ENCODE peak calls at places on chromosomes 7 and 10, in nine cellular contexts. One of them, this sample, is unnamed.
A peak's percentile ranks its signal among the peaks of the same experiment; 100 is the strongest.

GRCh38 chr10:28878236-28878970 is 201.1 kb downstream of the BAMBI start:
- DNase-seq in body of pancreas: peak; percentile 11
- DNase-seq in lower leg skin: no peak
- DNase-seq in Calu3: no peak
- DNase-seq in left ventricle myocardium inferior: no peak
- DNase-seq in neural crest cell: no peak
- DNase-seq in foreskin fibroblast: no peak
- DNase-seq in H9: no peak
- DNase-seq in spleen: no peak
- DNase-seq in this sample: no peak

GRCh38 chr7:117171106-117171505 is 151.8 kb downstream of the WNT2 start:
- DNase-seq in body of pancreas: no peak
- DNase-seq in lower leg skin: no peak
- DNase-seq in Calu3: no peak
- DNase-seq in left ventricle myocardium inferior: no peak
- DNase-seq in neural crest cell: no peak
- DNase-seq in foreskin fibroblast: no peak
- DNase-seq in H9: peak; percentile 36
- DNase-seq in spleen: no peak
- DNase-seq in this sample: no peak

GRCh38 chr10:130194194-130194990 is 58.2 kb downstream of the GLRX3 start:
- DNase-seq in body of pancreas: no peak
- DNase-seq in lower leg skin: no peak
- DNase-seq in Calu3: no peak
- DNase-seq in left ventricle myocardium inferior: no peak
- DNase-seq in neural crest cell: no peak
- DNase-seq in foreskin fibroblast: no peak
- DNase-seq in H9: no peak
- DNase-seq in spleen: peak; percentile 68
- DNase-seq in this sample: no peak

GRCh38 chr10:82164333-82164732 is 289.3 kb downstream of the NRG3 start:
- DNase-seq in body of pancreas: no peak
- DNase-seq in lower leg skin: no peak
- DNase-seq in Calu3: peak; percentile 47
- DNase-seq in left ventricle myocardium inferior: no peak
- DNase-seq in neural crest cell: no peak
- DNase-seq in foreskin fibroblast: no peak
- DNase-seq in H9: no peak
- DNase-seq in spleen: no peak
- DNase-seq in this sample: no peak

GRCh38 chr7:87151701-87152111 is 547 bp upstream of the DMTF1 start:
- DNase-seq in body of pancreas: no peak
- DNase-seq in lower leg skin: no peak
- DNase-seq in Calu3: no peak
- DNase-seq in left ventricle myocardium inferior: no peak
- DNase-seq in neural crest cell: no peak
- DNase-seq in foreskin fibroblast: no peak
- DNase-seq in H9: no peak
- DNase-seq in spleen: no peak
- DNase-seq in this sample: no peak

GRCh38 chr10:73060738-73061635 is 35.7 kb downstream of the P4HA1 start:
- DNase-seq in body of pancreas: no peak
- DNase-seq in lower leg skin: no peak
- DNase-seq in Calu3: no peak
- DNase-seq in left ventricle myocardium inferior: no peak
- DNase-seq in neural crest cell: no peak
- DNase-seq in foreskin fibroblast: peak; percentile 41
- DNase-seq in H9: no peak
- DNase-seq in spleen: no peak
- DNase-seq in this sample: no peak

GRCh38 chr7:18102576-18102975 is 74.9 kb upstream of the PRPS1L1 start:
- DNase-seq in body of pancreas: no peak
- DNase-seq in lower leg skin: no peak
- DNase-seq in Calu3: no peak
- DNase-seq in left ventricle myocardium inferior: no peak
- DNase-seq in neural crest cell: no peak
- DNase-seq in foreskin fibroblast: no peak
- DNase-seq in H9: no peak
- DNase-seq in spleen: no peak
- DNase-seq in this sample: no peak

GRCh38 chr10:96587255-96588059 is 645 bp upstream of the TM9SF3 start:
- DNase-seq in body of pancreas: peak; percentile 73
- DNase-seq in lower leg skin: peak; percentile 49
- DNase-seq in Calu3: no peak
- DNase-seq in left ventricle myocardium inferior: no peak
- DNase-seq in neural crest cell: no peak
- DNase-seq in foreskin fibroblast: peak; percentile 87
- DNase-seq in H9: no peak
- DNase-seq in spleen: no peak
- DNase-seq in this sample: no peak

GRCh38 chr10:8365935-8366911 is 311.7 kb downstream of the GATA3 start:
- DNase-seq in body of pancreas: no peak
- DNase-seq in lower leg skin: no peak
- DNase-seq in Calu3: peak; percentile 89
- DNase-seq in left ventricle myocardium inferior: no peak
- DNase-seq in neural crest cell: no peak
- DNase-seq in foreskin fibroblast: no peak
- DNase-seq in H9: no peak
- DNase-seq in spleen: no peak
- DNase-seq in this sample: no peak

GRCh38 chr7:19397917-19398316 is 252.7 kb upstream of the FERD3L start:
- DNase-seq in body of pancreas: no peak
- DNase-seq in lower leg skin: no peak
- DNase-seq in Calu3: no peak
- DNase-seq in left ventricle myocardium inferior: no peak
- DNase-seq in neural crest cell: no peak
- DNase-seq in foreskin fibroblast: peak; percentile 42
- DNase-seq in H9: no peak
- DNase-seq in spleen: no peak
- DNase-seq in this sample: no peak

GRCh38 chr10:62850646-62851045 is 34.5 kb upstream of the EGR2 start:
- DNase-seq in body of pancreas: no peak
- DNase-seq in lower leg skin: no peak
- DNase-seq in Calu3: no peak
- DNase-seq in left ventricle myocardium inferior: no peak
- DNase-seq in neural crest cell: no peak
- DNase-seq in foreskin fibroblast: no peak
- DNase-seq in H9: no peak
- DNase-seq in spleen: no peak
- DNase-seq in this sample: no peak

GRCh38 chr10:62852961-62853702 is 37.0 kb upstream of the EGR2 start:
- DNase-seq in body of pancreas: no peak
- DNase-seq in lower leg skin: no peak
- DNase-seq in Calu3: no peak
- DNase-seq in left ventricle myocardium inferior: no peak
- DNase-seq in neural crest cell: no peak
- DNase-seq in foreskin fibroblast: no peak
- DNase-seq in H9: no peak
- DNase-seq in spleen: no peak
- DNase-seq in this sample: no peak

GRCh38 chr10:62853710-62854109 is 37.5 kb upstream of the EGR2 start:
- DNase-seq in body of pancreas: no peak
- DNase-seq in lower leg skin: no peak
- DNase-seq in Calu3: no peak
- DNase-seq in left ventricle myocardium inferior: no peak
- DNase-seq in neural crest cell: no peak
- DNase-seq in foreskin fibroblast: no peak
- DNase-seq in H9: no peak
- DNase-seq in spleen: no peak
- DNase-seq in this sample: no peak

GRCh38 chr10:62847433-62847832 is 31.3 kb upstream of the EGR2 start:
- DNase-seq in body of pancreas: no peak
- DNase-seq in lower leg skin: no peak
- DNase-seq in Calu3: no peak
- DNase-seq in left ventricle myocardium inferior: no peak
- DNase-seq in neural crest cell: no peak
- DNase-seq in foreskin fibroblast: no peak
- DNase-seq in H9: no peak
- DNase-seq in spleen: no peak
- DNase-seq in this sample: no peak

GRCh38 chr10:62851449-62851848 is 35.3 kb upstream of the EGR2 start:
- DNase-seq in body of pancreas: no peak
- DNase-seq in lower leg skin: no peak
- DNase-seq in Calu3: no peak
- DNase-seq in left ventricle myocardium inferior: no peak
- DNase-seq in neural crest cell: no peak
- DNase-seq in foreskin fibroblast: peak; percentile 9
- DNase-seq in H9: peak; percentile 52
- DNase-seq in spleen: no peak
- DNase-seq in this sample: no peak
- TF ChIP-seq CTCF in body of pancreas: no peak
- TF ChIP-seq CTCF in lower leg skin: no peak
- TF ChIP-seq CTCF in Calu3: no peak
- TF ChIP-seq CTCF in left ventricle myocardium inferior: peak; percentile 22
- TF ChIP-seq CTCF in neural crest cell: peak; percentile 46
- TF ChIP-seq CTCF in foreskin fibroblast: peak; percentile 17
- TF ChIP-seq CTCF in H9: peak; percentile 75
- TF ChIP-seq CTCF in spleen: no peak
- TF ChIP-seq CTCF in this sample: no peak

GRCh38 chr10:80985105-80985504 is 447.4 kb downstream of the SH2D4B start:
- DNase-seq in body of pancreas: no peak
- DNase-seq in lower leg skin: no peak
- DNase-seq in Calu3: no peak
- DNase-seq in left ventricle myocardium inferior: no peak
- DNase-seq in neural crest cell: no peak
- DNase-seq in foreskin fibroblast: no peak
- DNase-seq in H9: no peak
- DNase-seq in spleen: no peak
- DNase-seq in this sample: no peak
- TF ChIP-seq CTCF in body of pancreas: no peak
- TF ChIP-seq CTCF in lower leg skin: no peak
- TF ChIP-seq CTCF in Calu3: no peak
- TF ChIP-seq CTCF in left ventricle myocardium inferior: no peak
- TF ChIP-seq CTCF in neural crest cell: no peak
- TF ChIP-seq CTCF in foreskin fibroblast: no peak
- TF ChIP-seq CTCF in H9: no peak
- TF ChIP-seq CTCF in spleen: no peak
- TF ChIP-seq CTCF in this sample: no peak

GRCh38 chr7:151342102-151342646 is 562 bp downstream of the NUB1 start:
- DNase-seq in body of pancreas: no peak
- DNase-seq in lower leg skin: no peak
- DNase-seq in Calu3: no peak
- DNase-seq in left ventricle myocardium inferior: no peak
- DNase-seq in neural crest cell: no peak
- DNase-seq in foreskin fibroblast: no peak
- DNase-seq in H9: no peak
- DNase-seq in spleen: no peak
- DNase-seq in this sample: no peak

GRCh38 chr7:151342811-151343210 is 1.2 kb downstream of the NUB1 start:
- DNase-seq in body of pancreas: no peak
- DNase-seq in lower leg skin: no peak
- DNase-seq in Calu3: peak; percentile 7
- DNase-seq in left ventricle myocardium inferior: no peak
- DNase-seq in neural crest cell: no peak
- DNase-seq in foreskin fibroblast: no peak
- DNase-seq in H9: no peak
- DNase-seq in spleen: no peak
- DNase-seq in this sample: no peak

GRCh38 chr7:151339651-151340377 is 1.8 kb upstream of the NUB1 start:
- DNase-seq in body of pancreas: no peak
- DNase-seq in lower leg skin: no peak
- DNase-seq in Calu3: no peak
- DNase-seq in left ventricle myocardium inferior: no peak
- DNase-seq in neural crest cell: no peak
- DNase-seq in foreskin fibroblast: no peak
- DNase-seq in H9: no peak
- DNase-seq in spleen: no peak
- DNase-seq in this sample: no peak

GRCh38 chr7:151340794-151341356 is 737 bp upstream of the NUB1 start:
- DNase-seq in body of pancreas: no peak
- DNase-seq in lower leg skin: no peak
- DNase-seq in Calu3: no peak
- DNase-seq in left ventricle myocardium inferior: no peak
- DNase-seq in neural crest cell: no peak
- DNase-seq in foreskin fibroblast: no peak
- DNase-seq in H9: no peak
- DNase-seq in spleen: no peak
- DNase-seq in this sample: no peak

GRCh38 chr7:151341357-151342101 is at the start of gene NUB1:
- DNase-seq in body of pancreas: peak; percentile 95
- DNase-seq in lower leg skin: peak; percentile 86
- DNase-seq in Calu3: peak; percentile 95
- DNase-seq in left ventricle myocardium inferior: peak; percentile 92
- DNase-seq in neural crest cell: peak; percentile 99
- DNase-seq in foreskin fibroblast: peak; percentile 93
- DNase-seq in H9: peak; percentile 91
- DNase-seq in spleen: peak; percentile 99
- DNase-seq in this sample: peak; percentile 69
- TF ChIP-seq CTCF in body of pancreas: no peak
- TF ChIP-seq CTCF in lower leg skin: no peak
- TF ChIP-seq CTCF in Calu3: no peak
- TF ChIP-seq CTCF in left ventricle myocardium inferior: no peak
- TF ChIP-seq CTCF in neural crest cell: no peak
- TF ChIP-seq CTCF in foreskin fibroblast: no peak
- TF ChIP-seq CTCF in H9: no peak
- TF ChIP-seq CTCF in spleen: no peak
- TF ChIP-seq CTCF in this sample: no peak

DNA sequence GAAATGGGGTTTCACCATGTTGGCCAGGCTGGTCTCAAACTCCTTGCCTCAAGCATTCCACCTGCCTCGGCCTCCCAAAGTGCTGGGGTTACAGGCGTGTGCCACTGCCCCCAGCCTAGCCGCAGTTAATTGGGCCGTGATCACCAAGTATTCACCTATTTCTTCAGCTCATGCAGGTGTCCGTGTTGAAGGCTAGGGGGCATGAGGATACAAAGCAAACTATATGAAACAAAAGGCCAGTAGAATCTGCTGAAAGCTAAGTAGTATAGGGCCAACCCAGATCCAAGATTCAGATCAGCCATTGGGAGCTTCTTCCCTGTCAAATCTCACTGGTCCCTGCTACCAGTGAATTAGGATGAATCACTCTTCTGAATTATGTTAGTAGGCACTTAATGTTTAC is 73.4 kb downstream of the LRRC4 start:
- DNase-seq in body of pancreas: no peak
- DNase-seq in lower leg skin: no peak
- DNase-seq in Calu3: no peak
- DNase-seq in left ventricle myocardium inferior: no peak
- DNase-seq in neural crest cell: no peak
- DNase-seq in foreskin fibroblast: no peak
- DNase-seq in H9: no peak
- DNase-seq in spleen: no peak
- DNase-seq in this sample: no peak
- TF ChIP-seq CTCF in body of pancreas: no peak
- TF ChIP-seq CTCF in lower leg skin: no peak
- TF ChIP-seq CTCF in Calu3: no peak
- TF ChIP-seq CTCF in left ventricle myocardium inferior: no peak
- TF ChIP-seq CTCF in neural crest cell: no peak
- TF ChIP-seq CTCF in foreskin fibroblast: no peak
- TF ChIP-seq CTCF in H9: peak; percentile 35
- TF ChIP-seq CTCF in spleen: no peak
- TF ChIP-seq CTCF in this sample: no peak

GRCh38 chr10:113616244-113617074 is 47.4 kb downstream of the NRAP start:
- DNase-seq in body of pancreas: no peak
- DNase-seq in lower leg skin: no peak
- DNase-seq in Calu3: no peak
- DNase-seq in left ventricle myocardium inferior: no peak
- DNase-seq in neural crest cell: peak; percentile 36
- DNase-seq in foreskin fibroblast: no peak
- DNase-seq in H9: no peak
- DNase-seq in spleen: no peak
- DNase-seq in this sample: no peak
- TF ChIP-seq CTCF in body of pancreas: peak; percentile 30
- TF ChIP-seq CTCF in lower leg skin: no peak
- TF ChIP-seq CTCF in Calu3: no peak
- TF ChIP-seq CTCF in left ventricle myocardium inferior: peak; percentile 24
- TF ChIP-seq CTCF in neural crest cell: peak; percentile 60
- TF ChIP-seq CTCF in foreskin fibroblast: peak; percentile 37
- TF ChIP-seq CTCF in H9: peak; percentile 74
- TF ChIP-seq CTCF in spleen: no peak
- TF ChIP-seq CTCF in this sample: no peak